ENCODE peak calls at places on chromosomes 12 and 14, in nine cellular contexts. One of them, this sample, is unnamed. For H3K27me3, the result is how much of the 10 kb centered on the place peaks cover.

GRCh38 chr12:113185180-113186032 is at the start of the genes DDX54 and RITA1:
- DNase-seq in left ventricle myocardium inferior: peak
- DNase-seq in SJCRH30: peak
- DNase-seq in heart right ventricle: peak
- DNase-seq in colonic mucosa: peak
- DNase-seq in tibial nerve: peak
- DNase-seq in uterus: peak
- DNase-seq in psoas muscle: peak
- DNase-seq in prostate gland: peak
- DNase-seq in this sample: peak

GRCh38 chr14:72745546-72745945 is 148.4 kb downstream of the DPF3 start:
- DNase-seq in left ventricle myocardium inferior: no peak
- DNase-seq in SJCRH30: no peak
- DNase-seq in heart right ventricle: no peak
- DNase-seq in colonic mucosa: peak
- DNase-seq in tibial nerve: no peak
- DNase-seq in uterus: no peak
- DNase-seq in psoas muscle: no peak
- DNase-seq in prostate gland: peak
- DNase-seq in this sample: no peak

GRCh38 chr14:69694730-69695663 is 71.9 kb upstream of the SRSF5 start:
- DNase-seq in left ventricle myocardium inferior: no peak
- DNase-seq in SJCRH30: peak
- DNase-seq in heart right ventricle: no peak
- DNase-seq in colonic mucosa: peak
- DNase-seq in tibial nerve: no peak
- DNase-seq in uterus: no peak
- DNase-seq in psoas muscle: no peak
- DNase-seq in prostate gland: no peak
- DNase-seq in this sample: no peak

GRCh38 chr12:109461846-109462766 is 15.0 kb downstream of the KCTD10 start:
- DNase-seq in left ventricle myocardium inferior: peak
- DNase-seq in SJCRH30: peak
- DNase-seq in heart right ventricle: peak
- DNase-seq in colonic mucosa: peak
- DNase-seq in tibial nerve: peak
- DNase-seq in uterus: peak
- DNase-seq in psoas muscle: peak
- DNase-seq in prostate gland: peak
- DNase-seq in this sample: peak

GRCh38 chr14:37796703-37797416 is 201.4 kb downstream of the TTC6 start:
- DNase-seq in left ventricle myocardium inferior: no peak
- DNase-seq in SJCRH30: no peak
- DNase-seq in heart right ventricle: no peak
- DNase-seq in colonic mucosa: no peak
- DNase-seq in tibial nerve: no peak
- DNase-seq in uterus: no peak
- DNase-seq in psoas muscle: no peak
- DNase-seq in prostate gland: no peak
- DNase-seq in this sample: no peak

GRCh38 chr14:88605594-88605993 is 42.8 kb downstream of the ZC3H14 start:
- DNase-seq in left ventricle myocardium inferior: no peak
- DNase-seq in SJCRH30: no peak
- DNase-seq in heart right ventricle: no peak
- DNase-seq in colonic mucosa: no peak
- DNase-seq in tibial nerve: no peak
- DNase-seq in uterus: no peak
- DNase-seq in psoas muscle: no peak
- DNase-seq in prostate gland: no peak
- DNase-seq in this sample: no peak

GRCh38 chr14:75548544-75548943 is 26.3 kb downstream of the BATF start:
- DNase-seq in left ventricle myocardium inferior: no peak
- DNase-seq in SJCRH30: no peak
- DNase-seq in heart right ventricle: no peak
- DNase-seq in colonic mucosa: peak
- DNase-seq in tibial nerve: peak
- DNase-seq in uterus: no peak
- DNase-seq in psoas muscle: no peak
- DNase-seq in prostate gland: no peak
- DNase-seq in this sample: peak

GRCh38 chr12:39538679-39539104 is 80.9 kb downstream of the ABCD2 start:
- DNase-seq in left ventricle myocardium inferior: no peak
- DNase-seq in SJCRH30: no peak
- DNase-seq in heart right ventricle: no peak
- DNase-seq in colonic mucosa: no peak
- DNase-seq in tibial nerve: no peak
- DNase-seq in uterus: no peak
- DNase-seq in psoas muscle: no peak
- DNase-seq in prostate gland: no peak
- DNase-seq in this sample: no peak

GRCh38 chr14:64109821-64110554 is 184.2 kb downstream of the ESR2 start:
- DNase-seq in left ventricle myocardium inferior: no peak
- DNase-seq in SJCRH30: no peak
- DNase-seq in heart right ventricle: no peak
- DNase-seq in colonic mucosa: no peak
- DNase-seq in tibial nerve: no peak
- DNase-seq in uterus: no peak
- DNase-seq in psoas muscle: no peak
- DNase-seq in prostate gland: no peak
- DNase-seq in this sample: no peak

GRCh38 chr12:91077228-91077954 is 19.6 kb upstream of the KERA start:
- DNase-seq in left ventricle myocardium inferior: no peak
- DNase-seq in SJCRH30: no peak
- DNase-seq in heart right ventricle: no peak
- DNase-seq in colonic mucosa: no peak
- DNase-seq in tibial nerve: no peak
- DNase-seq in uterus: no peak
- DNase-seq in psoas muscle: no peak
- DNase-seq in prostate gland: no peak
- DNase-seq in this sample: no peak

GRCh38 chr12:47758834-47759690 is at the start of gene RAPGEF3:
- DNase-seq in left ventricle myocardium inferior: peak
- DNase-seq in SJCRH30: peak
- DNase-seq in heart right ventricle: peak
- DNase-seq in colonic mucosa: peak
- DNase-seq in tibial nerve: peak
- DNase-seq in uterus: peak
- DNase-seq in psoas muscle: peak
- DNase-seq in prostate gland: peak
- DNase-seq in this sample: peak

GRCh38 chr14:41201721-41202120 is 405.0 kb upstream of the LRFN5 start:
- DNase-seq in left ventricle myocardium inferior: no peak
- DNase-seq in SJCRH30: no peak
- DNase-seq in heart right ventricle: no peak
- DNase-seq in colonic mucosa: no peak
- DNase-seq in tibial nerve: no peak
- DNase-seq in uterus: no peak
- DNase-seq in psoas muscle: no peak
- DNase-seq in prostate gland: no peak
- DNase-seq in this sample: no peak

GRCh38 chr12:102350070-102350469 is 130.3 kb downstream of the IGF1 start:
- DNase-seq in left ventricle myocardium inferior: no peak
- DNase-seq in SJCRH30: no peak
- DNase-seq in heart right ventricle: no peak
- DNase-seq in colonic mucosa: no peak
- DNase-seq in tibial nerve: no peak
- DNase-seq in uterus: no peak
- DNase-seq in psoas muscle: no peak
- DNase-seq in prostate gland: no peak
- DNase-seq in this sample: no peak

GRCh38 chr12:46483572-46484395 is 111.2 kb upstream of the SLC38A2 start:
- DNase-seq in left ventricle myocardium inferior: no peak
- DNase-seq in SJCRH30: no peak
- DNase-seq in heart right ventricle: no peak
- DNase-seq in colonic mucosa: no peak
- DNase-seq in tibial nerve: no peak
- DNase-seq in uterus: peak
- DNase-seq in psoas muscle: no peak
- DNase-seq in prostate gland: no peak
- DNase-seq in this sample: no peak

GRCh38 chr14:90500665-90501370 is 104.0 kb downstream of the CALM1 start:
- DNase-seq in left ventricle myocardium inferior: no peak
- DNase-seq in SJCRH30: no peak
- DNase-seq in heart right ventricle: no peak
- DNase-seq in colonic mucosa: no peak
- DNase-seq in tibial nerve: no peak
- DNase-seq in uterus: no peak
- DNase-seq in psoas muscle: no peak
- DNase-seq in prostate gland: no peak
- DNase-seq in this sample: no peak

DNA sequence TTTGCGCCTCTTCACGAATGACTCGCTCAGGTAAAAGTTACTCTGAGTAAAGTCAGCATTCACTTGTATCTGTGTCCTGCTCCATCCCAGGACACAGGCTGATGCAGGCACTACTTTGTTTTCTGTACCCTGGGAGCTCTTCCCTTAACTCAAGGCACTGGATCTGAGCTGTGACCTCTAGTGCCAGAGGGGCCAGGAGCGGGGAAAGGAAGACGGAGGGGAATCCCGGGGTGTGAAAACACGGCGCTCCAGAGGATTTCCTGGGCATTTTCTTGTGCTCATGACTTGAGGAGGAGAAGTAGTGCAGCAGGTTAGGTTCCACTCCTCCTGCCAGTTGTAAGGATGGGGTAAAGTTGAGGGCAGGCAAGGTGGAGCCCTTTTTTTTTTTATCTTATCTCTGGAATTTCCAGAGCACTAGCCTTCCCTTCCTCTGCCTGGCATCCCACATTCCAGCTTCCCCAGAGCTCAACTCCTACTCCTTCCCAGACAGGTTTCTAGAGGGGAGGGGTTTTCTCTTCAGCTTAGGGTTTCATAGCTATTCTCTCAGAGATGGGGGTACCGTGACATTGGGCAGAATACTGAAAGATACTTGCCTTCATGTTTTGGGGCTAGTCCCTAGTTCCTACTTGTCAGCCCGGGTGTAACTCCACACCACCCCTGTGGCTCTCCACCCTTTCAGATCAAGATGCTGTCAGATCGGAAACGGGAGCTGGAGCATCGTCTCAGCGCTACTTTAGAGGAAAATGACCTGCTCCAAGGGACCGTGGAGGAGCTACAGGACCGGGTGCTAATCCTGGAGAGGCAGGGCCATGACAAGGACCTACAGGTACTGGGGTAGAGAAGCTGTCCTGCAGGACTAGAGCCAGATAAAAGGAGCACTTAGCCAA is 52.3 kb downstream of the RAB35 start:
- DNase-seq in left ventricle myocardium inferior: no peak
- DNase-seq in SJCRH30: no peak
- DNase-seq in heart right ventricle: no peak
- DNase-seq in colonic mucosa: no peak
- DNase-seq in tibial nerve: no peak
- DNase-seq in uterus: no peak
- DNase-seq in psoas muscle: no peak
- DNase-seq in prostate gland: no peak
- DNase-seq in this sample: peak
- H3K27me3 ChIP-seq in left ventricle myocardium inferior: half or more
- H3K27me3 ChIP-seq in SJCRH30: under half
- H3K27me3 ChIP-seq in heart right ventricle: under half
- H3K27me3 ChIP-seq in colonic mucosa: under half
- H3K27me3 ChIP-seq in tibial nerve: under half
- H3K27me3 ChIP-seq in uterus: under half
- H3K27me3 ChIP-seq in psoas muscle: under half
- H3K27me3 ChIP-seq in prostate gland: under half
- H3K27me3 ChIP-seq in this sample: under half

DNA sequence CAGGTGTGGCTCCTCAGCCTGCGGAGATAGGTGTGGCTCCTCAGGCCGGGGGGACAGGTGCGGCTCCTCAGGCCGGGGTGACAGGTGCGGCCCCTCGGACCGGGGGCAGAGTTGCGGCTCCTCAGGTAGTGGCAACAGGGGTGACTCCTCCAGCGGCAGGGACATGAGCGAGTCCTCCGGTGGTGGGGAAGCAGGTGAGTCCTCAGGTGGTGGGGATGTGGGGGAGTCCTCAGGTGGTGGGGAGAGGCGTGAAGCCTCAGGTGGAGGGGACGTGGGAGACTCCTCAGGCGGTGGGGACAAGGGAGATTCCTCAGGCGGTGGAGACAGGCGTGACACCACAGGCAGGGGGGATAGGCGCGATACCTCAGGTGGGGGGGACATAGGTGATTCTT is 9.2 kb downstream of the KMT2D start:
- DNase-seq in left ventricle myocardium inferior: no peak
- DNase-seq in SJCRH30: no peak
- DNase-seq in heart right ventricle: no peak
- DNase-seq in colonic mucosa: no peak
- DNase-seq in tibial nerve: no peak
- DNase-seq in uterus: no peak
- DNase-seq in psoas muscle: no peak
- DNase-seq in prostate gland: no peak
- DNase-seq in this sample: no peak
- H3K27me3 ChIP-seq in left ventricle myocardium inferior: under half
- H3K27me3 ChIP-seq in SJCRH30: under half
- H3K27me3 ChIP-seq in heart right ventricle: under half
- H3K27me3 ChIP-seq in colonic mucosa: under half
- H3K27me3 ChIP-seq in tibial nerve: under half
- H3K27me3 ChIP-seq in uterus: under half
- H3K27me3 ChIP-seq in psoas muscle: under half
- H3K27me3 ChIP-seq in prostate gland: under half
- H3K27me3 ChIP-seq in this sample: under half

DNA sequence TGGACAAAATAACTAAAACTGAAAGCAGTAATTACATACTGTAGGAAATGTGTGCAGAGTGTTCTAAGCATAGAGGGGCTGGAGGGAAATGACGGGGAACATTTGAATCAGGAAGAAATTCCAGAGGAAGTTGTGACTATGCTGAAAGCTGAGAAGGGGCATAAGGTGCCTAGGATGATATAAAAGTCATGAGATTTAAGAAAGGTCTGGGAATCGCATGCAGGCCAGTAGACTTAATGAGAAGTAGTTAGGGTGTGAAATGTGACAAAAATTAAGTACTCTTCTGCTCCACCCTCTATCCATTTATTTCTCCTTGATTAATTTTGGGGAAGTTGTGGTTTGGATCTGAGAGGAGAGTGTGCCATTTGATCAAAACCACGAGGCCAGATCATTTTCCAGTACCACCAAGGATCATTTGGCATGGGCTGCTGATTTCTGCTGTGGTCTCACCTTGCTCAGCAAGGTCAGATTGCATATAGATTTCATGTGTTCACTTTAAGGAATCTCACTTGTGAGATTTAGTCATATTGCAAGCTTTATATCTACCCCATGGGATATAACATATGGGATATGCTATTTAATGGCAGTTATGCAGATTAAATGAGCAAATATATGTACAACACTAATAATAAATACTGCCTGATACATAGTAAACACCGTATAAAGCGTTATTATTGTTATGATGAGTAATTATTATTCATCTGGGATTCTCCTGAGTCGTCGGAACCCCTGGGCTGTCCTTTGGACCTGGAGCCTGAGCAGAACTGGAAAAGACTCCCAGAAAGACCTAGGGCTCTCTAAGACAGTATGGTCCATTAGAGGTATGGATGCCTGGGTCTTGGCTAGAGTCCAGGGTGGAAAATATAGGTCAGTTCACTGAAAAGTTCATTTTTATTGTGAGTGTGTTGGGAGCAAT is 72.3 kb downstream of the SRGAP1 start:
- DNase-seq in left ventricle myocardium inferior: no peak
- DNase-seq in SJCRH30: peak
- DNase-seq in heart right ventricle: no peak
- DNase-seq in colonic mucosa: no peak
- DNase-seq in tibial nerve: no peak
- DNase-seq in uterus: no peak
- DNase-seq in psoas muscle: no peak
- DNase-seq in prostate gland: no peak
- DNase-seq in this sample: no peak
- H3K27me3 ChIP-seq in left ventricle myocardium inferior: under half
- H3K27me3 ChIP-seq in SJCRH30: under half
- H3K27me3 ChIP-seq in heart right ventricle: under half
- H3K27me3 ChIP-seq in colonic mucosa: under half
- H3K27me3 ChIP-seq in tibial nerve: under half
- H3K27me3 ChIP-seq in uterus: under half
- H3K27me3 ChIP-seq in psoas muscle: under half
- H3K27me3 ChIP-seq in prostate gland: under half
- H3K27me3 ChIP-seq in this sample: under half

GRCh38 chr14:104579507-104579906 is at the start of gene C14orf180:
- DNase-seq in left ventricle myocardium inferior: peak
- DNase-seq in SJCRH30: no peak
- DNase-seq in heart right ventricle: peak
- DNase-seq in colonic mucosa: no peak
- DNase-seq in tibial nerve: no peak
- DNase-seq in uterus: no peak
- DNase-seq in psoas muscle: peak
- DNase-seq in prostate gland: no peak
- DNase-seq in this sample: no peak
- H3K27me3 ChIP-seq in left ventricle myocardium inferior: half or more
- H3K27me3 ChIP-seq in SJCRH30: half or more
- H3K27me3 ChIP-seq in heart right ventricle: under half
- H3K27me3 ChIP-seq in colonic mucosa: under half
- H3K27me3 ChIP-seq in tibial nerve: under half
- H3K27me3 ChIP-seq in uterus: under half
- H3K27me3 ChIP-seq in psoas muscle: under half
- H3K27me3 ChIP-seq in prostate gland: under half
- H3K27me3 ChIP-seq in this sample: half or more

This sample was measured in PC-9.